ENCODE peak calls at places on chromosomes 5 and 9, in seven cellular contexts. R is natural killer cell, T is H9, V is DND-41, H is progenitor cell of endocrine pancreas, X is H1, Z is SK-N-SH. E is an unnamed sample.

GRCh38 chr5:83474170-83474796 is 2.7 kb downstream of the VCAN start:
- DNase-seq in T (peak), X (peak), V (no peak), H (peak), R (no peak), Z (peak), E (peak)

GRCh38 chr5:105350406-105351140 is 1788.0 kb upstream of the NUDT12 start:
- DNase-seq in T (no peak), Z (no peak), H (no peak), V (no peak), R (no peak), X (no peak), E (no peak)

GRCh38 chr5:174430940-174431339 is 293.4 kb upstream of the MSX2 start:
- DNase-seq in Z (no peak), V (no peak), R (no peak), H (no peak), T (no peak), X (no peak), E (no peak)

GRCh38 chr5:27523629-27524028 is 485.2 kb upstream of the CDH9 start:
- DNase-seq in R (no peak), H (no peak), X (no peak), Z (peak), T (no peak), V (no peak), E (no peak)

GRCh38 chr9:21455320-21455719 is 15.1 kb downstream of the IFNA1 start:
- DNase-seq in V (no peak), R (no peak), T (peak), H (no peak), Z (peak), X (no peak), E (no peak)

GRCh38 chr9:71806916-71807315 is 38.6 kb upstream of the CEMIP2 start:
- DNase-seq in X (peak), Z (peak), H (peak), T (peak), V (peak), R (peak), E (no peak)

GRCh38 chr5:140345919-140346347 is 470 bp downstream of the HBEGF start:
- DNase-seq in R (no peak), T (peak), H (peak), X (no peak), Z (peak), V (peak), E (no peak)

GRCh38 chr5:125054106-125054505 is 307.7 kb upstream of the ZNF608 start:
- DNase-seq in Z (no peak), V (no peak), T (no peak), H (no peak), X (no peak), R (no peak), E (no peak)

GRCh38 chr5:43152946-43153345 is 32.2 kb downstream of the ZNF131 start:
- DNase-seq in Z (no peak), H (no peak), X (no peak), V (no peak), R (no peak), T (no peak), E (no peak)

GRCh38 chr9:133844431-133844830 is 106.3 kb upstream of the SARDH start:
- DNase-seq in Z (no peak), R (no peak), X (no peak), H (no peak), V (no peak), T (no peak), E (no peak)

DNA sequence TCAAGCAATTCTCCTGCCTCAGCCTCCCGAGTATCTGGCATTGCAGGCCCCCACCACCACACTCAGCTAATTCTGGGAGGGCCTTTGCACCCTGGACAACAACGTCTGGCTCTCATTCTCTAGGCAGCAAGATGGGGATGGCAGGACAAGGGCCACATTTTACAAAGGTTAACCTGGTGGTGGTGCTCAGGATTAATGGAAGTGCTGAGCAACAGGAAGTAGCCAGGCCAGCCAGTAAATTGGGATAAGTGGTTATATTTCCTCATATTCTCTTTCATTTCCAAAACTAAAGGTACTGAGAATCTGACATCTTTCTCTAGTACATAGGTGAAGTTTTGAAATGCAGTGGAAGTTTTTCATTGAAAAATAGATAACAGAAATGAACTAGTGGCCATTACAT is 24.7 kb upstream of the ASPN start:
- DNase-seq in Z (no peak), X (no peak), H (no peak), T (no peak), R (no peak), V (no peak), E (no peak)
- TF ChIP-seq CTCF in Z (no peak), X (no peak), H (no peak), T (no peak), R (no peak), V (no peak), E (no peak)

GRCh38 chr5:154215931-154216330 is 25.4 kb downstream of the GALNT10 start:
- DNase-seq in T (no peak), H (no peak), Z (no peak), R (no peak), X (no peak), V (no peak), E (no peak)

GRCh38 chr5:154221371-154221896 is 30.9 kb downstream of the GALNT10 start:
- DNase-seq in V (peak), R (peak), X (no peak), H (no peak), Z (no peak), T (no peak), E (no peak)

GRCh38 chr5:154222414-154222813 is 31.9 kb downstream of the GALNT10 start:
- DNase-seq in R (no peak), H (no peak), Z (no peak), V (no peak), T (no peak), X (no peak), E (no peak)

GRCh38 chr5:154223320-154223719 is 32.8 kb downstream of the GALNT10 start:
- DNase-seq in T (no peak), R (no peak), Z (no peak), H (no peak), V (no peak), X (no peak), E (no peak)

DNA sequence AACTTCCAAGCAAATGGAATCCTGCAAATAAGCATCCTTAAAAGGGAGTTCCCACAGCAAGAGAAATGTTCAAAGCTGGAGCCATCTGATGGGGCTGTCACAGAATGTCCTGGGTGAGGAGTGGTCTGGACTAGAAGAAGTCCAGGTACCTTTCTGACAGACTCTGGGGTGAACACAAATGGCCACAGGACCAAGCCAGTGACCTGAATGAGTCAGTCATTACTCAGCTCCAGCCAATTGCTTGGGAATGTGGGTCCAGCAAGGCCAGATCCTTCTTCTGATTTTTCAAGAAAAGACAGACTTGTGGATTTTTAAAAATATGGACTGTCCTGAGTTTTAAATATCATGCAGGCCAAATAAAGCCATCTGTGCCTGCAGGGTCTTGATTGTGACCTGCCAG is 30.1 kb downstream of the GALNT10 start:
- DNase-seq in X (no peak), V (no peak), Z (no peak), H (no peak), T (no peak), R (no peak), E (no peak)
- TF ChIP-seq CTCF in X (no peak), V (no peak), Z (no peak), H (no peak), T (no peak), R (no peak), E (no peak)

GRCh38 chr5:143322931-143323330 is 80.6 kb downstream of the NR3C1 start:
- DNase-seq in Z (no peak), V (no peak), R (no peak), T (no peak), X (no peak), H (no peak), E (no peak)
- TF ChIP-seq CTCF in Z (no peak), V (no peak), R (no peak), T (no peak), X (no peak), H (no peak), E (no peak)

DNA sequence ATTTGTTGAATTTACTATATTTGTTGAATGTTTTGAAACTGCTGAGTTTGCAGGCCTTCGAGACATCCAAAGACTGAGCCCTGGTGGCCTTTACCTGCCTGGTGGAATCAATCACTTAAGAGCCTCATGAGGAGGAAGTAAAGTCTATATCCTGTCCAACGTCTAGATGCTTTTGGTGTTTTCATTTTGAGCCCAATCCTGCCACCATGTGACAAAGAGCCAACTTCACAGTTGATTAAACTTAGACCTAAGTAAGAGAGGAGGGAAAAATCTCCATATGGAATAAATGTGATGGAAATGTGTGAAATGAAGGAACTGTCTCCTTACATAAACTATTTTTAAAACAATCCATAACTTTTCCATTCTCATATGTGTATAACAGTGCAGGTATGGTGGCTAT is 220.1 kb downstream of the PRR16 start:
- DNase-seq in H (no peak), R (no peak), T (no peak), V (no peak), X (no peak), Z (no peak), E (no peak)
- TF ChIP-seq CTCF in H (no peak), R (no peak), T (no peak), V (peak), X (no peak), Z (peak), E (no peak)

GRCh38 chr5:1594336-1595106 is 70.8 kb upstream of the LPCAT1 start:
- DNase-seq in R (peak), Z (peak), V (peak), T (peak), X (peak), H (peak), E (peak)
- TF ChIP-seq CTCF in R (no peak), Z (peak), V (peak), T (peak), X (peak), H (peak), E (no peak)

DNA sequence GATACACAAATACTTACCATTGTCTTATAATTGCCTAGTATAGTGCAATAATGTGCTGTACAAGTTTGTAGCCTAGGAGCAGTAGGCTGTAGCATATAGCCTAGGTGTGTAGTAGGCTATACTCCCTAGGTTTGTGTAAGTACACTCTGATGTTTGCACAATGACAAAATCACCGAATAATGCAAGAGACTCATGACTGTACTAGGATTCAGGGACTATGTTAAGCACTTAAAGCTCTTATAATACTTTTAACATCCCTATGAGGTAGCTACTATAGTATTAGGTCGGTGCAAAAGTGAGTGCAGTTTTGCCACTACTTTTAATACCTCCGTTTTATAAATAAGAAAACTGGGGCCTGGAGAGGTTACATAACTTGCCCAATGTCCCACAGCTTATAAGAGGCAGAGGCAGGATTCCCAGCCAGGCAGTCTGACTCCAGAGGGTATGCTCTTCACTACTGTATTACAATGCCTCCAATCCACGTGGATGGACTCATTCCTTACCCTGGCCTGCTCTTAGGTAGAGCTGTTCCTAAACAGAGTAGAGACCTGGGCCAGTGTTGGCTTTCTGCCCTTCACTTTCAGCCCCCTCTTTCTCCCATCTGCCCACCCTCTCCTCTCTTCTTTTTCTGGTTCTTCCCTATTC is 113.9 kb downstream of the CARTPT start:
- DNase-seq in R (no peak), T (no peak), H (no peak), Z (no peak), X (no peak), V (no peak), E (no peak)
- TF ChIP-seq CTCF in R (no peak), T (no peak), H (no peak), Z (no peak), X (no peak), V (no peak), E (no peak)

GRCh38 chr5:57887851-57888621 is 405.4 kb upstream of the ACTBL2 start:
- DNase-seq in X (no peak), T (peak), V (no peak), R (no peak), H (peak), Z (peak), E (no peak)
- TF ChIP-seq CTCF in X (peak), T (peak), V (peak), R (no peak), H (peak), Z (peak), E (no peak)

GRCh38 chr5:89262030-89262429 is 379.0 kb upstream of the MEF2C start:
- DNase-seq in Z (no peak), V (no peak), X (no peak), T (no peak), H (no peak), R (no peak), E (no peak)

GRCh38 chr5:89260254-89260653 is 377.3 kb upstream of the MEF2C start:
- DNase-seq in Z (no peak), T (no peak), X (no peak), R (no peak), V (no peak), H (no peak), E (no peak)

GRCh38 chr5:89265511-89266169 is 382.7 kb upstream of the MEF2C start:
- DNase-seq in R (no peak), X (no peak), V (no peak), T (no peak), H (no peak), Z (no peak), E (no peak)

GRCh38 chr5:89267764-89268163 is 384.8 kb upstream of the MEF2C start:
- DNase-seq in X (no peak), Z (no peak), H (no peak), R (no peak), T (no peak), V (no peak), E (no peak)

GRCh38 chr5:89263846-89264245 is 380.9 kb upstream of the MEF2C start:
- DNase-seq in H (no peak), X (no peak), T (no peak), V (no peak), R (no peak), Z (no peak), E (no peak)
- TF ChIP-seq CTCF in H (no peak), X (no peak), T (no peak), V (no peak), R (no peak), Z (no peak), E (no peak)

E was measured in activated B cell treated with CpG ODN at 0.5 μM for 24 hours.